ENCODE peak calls at places on chromosome X, in ten cellular contexts. W, H, F, I, G, R, J, E, K and Y are unnamed samples.

GRCh38 chrX:15349046-15349445 is 13.7 kb upstream of the PIGA start:
- DNase-seq in W (peak), H (peak), F (peak), I (peak), G (no peak), R (peak), J (no peak), E (no peak), K (peak), Y (no peak)

GRCh38 chrX:3659761-3660160 is 53.7 kb downstream of the PRKX start:
- DNase-seq in W (no peak), H (no peak), F (peak), I (no peak), G (no peak), R (no peak), J (no peak), E (no peak), K (no peak), Y (no peak)

GRCh38 chrX:94204524-94204923 is 530.5 kb downstream of the FAM133A start:
- DNase-seq in W (no peak), H (no peak), F (no peak), I (no peak), G (no peak), R (no peak), J (no peak), E (no peak), K (no peak), Y (no peak)

GRCh38 chrX:152886716-152887115 is 11.2 kb upstream of the ZNF185 start:
- DNase-seq in W (no peak), H (no peak), F (no peak), I (no peak), G (no peak), R (no peak), J (no peak), E (no peak), K (no peak), Y (no peak)

GRCh38 chrX:100625985-100626491 is 10.6 kb downstream of the TSPAN6 start:
- DNase-seq in W (no peak), H (no peak), F (no peak), I (peak), G (no peak), R (no peak), J (no peak), E (no peak), K (no peak), Y (peak)

GRCh38 chrX:69504626-69505612 is 793 bp downstream of the NALF2 start:
- DNase-seq in W (no peak), H (no peak), F (no peak), I (no peak), G (no peak), R (no peak), J (no peak), E (peak), K (no peak), Y (no peak)

GRCh38 chrX:107712231-107713204 is 63.1 kb downstream of the TSC22D3 start:
- DNase-seq in W (peak), H (no peak), F (no peak), I (no peak), G (peak), R (no peak), J (peak), E (no peak), K (no peak), Y (peak)

GRCh38 chrX:31420711-31421151 is 348.9 kb upstream of the FTHL17 start:
- DNase-seq in W (peak), H (no peak), F (no peak), I (no peak), G (no peak), R (no peak), J (no peak), E (no peak), K (no peak), Y (no peak)

GRCh38 chrX:47798861-47799260 is 37.8 kb upstream of the ZNF81 start:
- DNase-seq in W (no peak), H (no peak), F (no peak), I (no peak), G (no peak), R (no peak), J (no peak), E (no peak), K (no peak), Y (no peak)

GRCh38 chrX:85544609-85545008 is 165.1 kb upstream of the POF1B start:
- DNase-seq in W (no peak), H (no peak), F (peak), I (no peak), G (no peak), R (no peak), J (no peak), E (no peak), K (no peak), Y (no peak)